ENCODE peak calls at places on chromosomes 5 and 9, in nine cellular contexts. One of them, this sample, is unnamed.

GRCh38 chr5:130237721-130238120 is 333.5 kb downstream of the CHSY3 start:
- DNase-seq in AG10803: no peak
- DNase-seq in stimulated activated naive CD8-positive, alpha-beta T cell treated with anti-CD3 and anti-CD28 coated beads, Interleukin-15, Interleukin-2, amounts not matched to agents 100 U/mL and 50 U/mL, for 24 hours: no peak
- DNase-seq in AG08396: no peak
- DNase-seq in activated CD8-positive, alpha-beta T cell treated with anti-CD3 and anti-CD28 coated beads for 36 hours: no peak
- DNase-seq in NCI-H146: no peak
- DNase-seq in Caco-2: no peak
- DNase-seq in lung microvascular endothelial cell: peak; percentile 56
- DNase-seq in fibroblast of villous mesenchyme: no peak
- DNase-seq in this sample: peak; percentile 79

GRCh38 chr9:1386420-1386819 is 336.3 kb downstream of the DMRT2 start:
- DNase-seq in AG10803: no peak
- DNase-seq in stimulated activated naive CD8-positive, alpha-beta T cell treated with anti-CD3 and anti-CD28 coated beads, Interleukin-15, Interleukin-2, amounts not matched to agents 100 U/mL and 50 U/mL, for 24 hours: no peak
- DNase-seq in AG08396: no peak
- DNase-seq in activated CD8-positive, alpha-beta T cell treated with anti-CD3 and anti-CD28 coated beads for 36 hours: no peak
- DNase-seq in NCI-H146: no peak
- DNase-seq in Caco-2: no peak
- DNase-seq in lung microvascular endothelial cell: no peak
- DNase-seq in fibroblast of villous mesenchyme: no peak
- DNase-seq in this sample: peak; percentile 0

GRCh38 chr5:139501376-139501775 is 18.8 kb upstream of the STING1 start:
- DNase-seq in AG10803: no peak
- DNase-seq in stimulated activated naive CD8-positive, alpha-beta T cell treated with anti-CD3 and anti-CD28 coated beads, Interleukin-15, Interleukin-2, amounts not matched to agents 100 U/mL and 50 U/mL, for 24 hours: no peak
- DNase-seq in AG08396: no peak
- DNase-seq in activated CD8-positive, alpha-beta T cell treated with anti-CD3 and anti-CD28 coated beads for 36 hours: no peak
- DNase-seq in NCI-H146: no peak
- DNase-seq in Caco-2: no peak
- DNase-seq in lung microvascular endothelial cell: no peak
- DNase-seq in fibroblast of villous mesenchyme: no peak
- DNase-seq in this sample: peak; percentile 71

GRCh38 chr5:10936486-10936885 is 175.5 kb upstream of the DAP start:
- DNase-seq in AG10803: no peak
- DNase-seq in stimulated activated naive CD8-positive, alpha-beta T cell treated with anti-CD3 and anti-CD28 coated beads, Interleukin-15, Interleukin-2, amounts not matched to agents 100 U/mL and 50 U/mL, for 24 hours: no peak
- DNase-seq in AG08396: no peak
- DNase-seq in activated CD8-positive, alpha-beta T cell treated with anti-CD3 and anti-CD28 coated beads for 36 hours: no peak
- DNase-seq in NCI-H146: no peak
- DNase-seq in Caco-2: no peak
- DNase-seq in lung microvascular endothelial cell: no peak
- DNase-seq in fibroblast of villous mesenchyme: no peak
- DNase-seq in this sample: no peak

GRCh38 chr5:132447196-132447595 is 43.4 kb downstream of the IRF1 start:
- DNase-seq in AG10803: no peak
- DNase-seq in stimulated activated naive CD8-positive, alpha-beta T cell treated with anti-CD3 and anti-CD28 coated beads, Interleukin-15, Interleukin-2, amounts not matched to agents 100 U/mL and 50 U/mL, for 24 hours: no peak
- DNase-seq in AG08396: no peak
- DNase-seq in activated CD8-positive, alpha-beta T cell treated with anti-CD3 and anti-CD28 coated beads for 36 hours: no peak
- DNase-seq in NCI-H146: no peak
- DNase-seq in Caco-2: no peak
- DNase-seq in lung microvascular endothelial cell: no peak
- DNase-seq in fibroblast of villous mesenchyme: no peak
- DNase-seq in this sample: no peak

GRCh38 chr5:153617190-153617589 is 126.7 kb downstream of the GRIA1 start:
- DNase-seq in AG10803: peak; percentile 60
- DNase-seq in stimulated activated naive CD8-positive, alpha-beta T cell treated with anti-CD3 and anti-CD28 coated beads, Interleukin-15, Interleukin-2, amounts not matched to agents 100 U/mL and 50 U/mL, for 24 hours: no peak
- DNase-seq in AG08396: peak; percentile 26
- DNase-seq in activated CD8-positive, alpha-beta T cell treated with anti-CD3 and anti-CD28 coated beads for 36 hours: no peak
- DNase-seq in NCI-H146: no peak
- DNase-seq in Caco-2: no peak
- DNase-seq in lung microvascular endothelial cell: peak; percentile 38
- DNase-seq in fibroblast of villous mesenchyme: peak; percentile 39
- DNase-seq in this sample: no peak

GRCh38 chr5:178432421-178433272 is 157.5 kb downstream of the COL23A1 start:
- DNase-seq in AG10803: no peak
- DNase-seq in stimulated activated naive CD8-positive, alpha-beta T cell treated with anti-CD3 and anti-CD28 coated beads, Interleukin-15, Interleukin-2, amounts not matched to agents 100 U/mL and 50 U/mL, for 24 hours: no peak
- DNase-seq in AG08396: no peak
- DNase-seq in activated CD8-positive, alpha-beta T cell treated with anti-CD3 and anti-CD28 coated beads for 36 hours: no peak
- DNase-seq in NCI-H146: no peak
- DNase-seq in Caco-2: no peak
- DNase-seq in lung microvascular endothelial cell: no peak
- DNase-seq in fibroblast of villous mesenchyme: no peak
- DNase-seq in this sample: no peak

GRCh38 chr9:5499889-5500398 is 10.4 kb upstream of the PDCD1LG2 start:
- DNase-seq in AG10803: peak; percentile 30
- DNase-seq in stimulated activated naive CD8-positive, alpha-beta T cell treated with anti-CD3 and anti-CD28 coated beads, Interleukin-15, Interleukin-2, amounts not matched to agents 100 U/mL and 50 U/mL, for 24 hours: no peak
- DNase-seq in AG08396: no peak
- DNase-seq in activated CD8-positive, alpha-beta T cell treated with anti-CD3 and anti-CD28 coated beads for 36 hours: no peak
- DNase-seq in NCI-H146: no peak
- DNase-seq in Caco-2: no peak
- DNase-seq in lung microvascular endothelial cell: peak; percentile 99
- DNase-seq in fibroblast of villous mesenchyme: peak; percentile 60
- DNase-seq in this sample: no peak

This sample was measured in MV-4-11.